ENCODE peak calls at places on chromosomes 2 and 18, in ten cellular contexts. Y is foreskin fibroblast; Z is PC-3; B is neuronal stem cell; Q is endodermal cell; R is breast epithelium; M is CD8-positive, alpha-beta T cell; P is A549; F is adipocyte; O is GM23248. N is an unnamed sample.

GRCh38 chr2:45178854-45179253 is 169.6 kb upstream of the SIX2 start:
- DNase-seq in B (no peak), M (no peak), Q (no peak), Y (peak), F (no peak), O (peak), R (no peak), Z (peak), P (no peak), N (peak)

GRCh38 chr2:27885656-27886055 is 4.5 kb downstream of the RBKS start:
- DNase-seq in B (no peak), R (no peak), Y (no peak), P (no peak), Z (no peak), Q (no peak), M (no peak), O (peak), F (no peak), N (no peak)

GRCh38 chr2:238238766-238239551 is 879 bp downstream of the HES6 start:
- DNase-seq in Z (no peak), Y (no peak), P (no peak), B (no peak), Q (peak), M (peak), R (peak), O (peak), F (no peak), N (no peak)

GRCh38 chr2:148526509-148527346 is 117.8 kb upstream of the EPC2 start:
- DNase-seq in P (no peak), M (no peak), Y (no peak), F (no peak), O (no peak), B (no peak), R (no peak), Q (no peak), Z (no peak), N (no peak)

GRCh38 chr18:76656925-76657324 is 161.9 kb upstream of the ZNF516 start:
- DNase-seq in O (no peak), Z (no peak), M (no peak), F (no peak), P (no peak), Y (no peak), R (no peak), Q (no peak), B (no peak), N (no peak)

GRCh38 chr2:110852541-110853263 is 120.3 kb downstream of the ACOXL start:
- DNase-seq in Y (no peak), B (no peak), P (no peak), Q (no peak), F (no peak), M (peak), R (no peak), Z (peak), O (peak), N (no peak)

GRCh38 chr18:73646196-73646595 is 501.4 kb downstream of the FBXO15 start:
- DNase-seq in F (peak), R (no peak), Q (no peak), Y (peak), B (no peak), P (no peak), Z (peak), O (no peak), M (no peak), N (no peak)

GRCh38 chr2:161416294-161416632 is at the start of gene TBR1:
- DNase-seq in B (peak), Z (no peak), F (no peak), Y (no peak), M (no peak), Q (peak), R (no peak), P (no peak), O (peak), N (no peak)

GRCh38 chr2:10305715-10306114 is 3.0 kb downstream of the HPCAL1 start:
- DNase-seq in Z (peak), P (no peak), F (peak), Y (no peak), R (no peak), B (no peak), M (peak), Q (peak), O (no peak), N (no peak)

GRCh38 chr2:241859017-241859435 is 332 bp upstream of the PDCD1 start:
- DNase-seq in Q (no peak), R (no peak), M (no peak), Z (no peak), B (no peak), Y (no peak), P (no peak), O (no peak), F (no peak), N (no peak)

GRCh38 chr18:77103181-77103875 is 29.3 kb downstream of the MBP start:
- DNase-seq in Z (no peak), M (no peak), Y (peak), F (peak), P (no peak), B (no peak), R (no peak), Q (no peak), O (peak), N (no peak)

GRCh38 chr2:178350051-178350450 is 100.9 kb downstream of the PRKRA start:
- DNase-seq in O (no peak), F (no peak), R (no peak), B (no peak), M (no peak), Z (no peak), P (no peak), Q (no peak), Y (no peak), N (no peak)

GRCh38 chr2:108932736-108933135 is 56.3 kb downstream of the EDAR start:
- DNase-seq in F (no peak), O (no peak), Y (no peak), P (no peak), Q (no peak), Z (no peak), B (no peak), R (no peak), M (no peak), N (no peak)

GRCh38 chr2:124286089-124286783 is 261.1 kb downstream of the CNTNAP5 start:
- DNase-seq in B (no peak), M (no peak), O (no peak), F (no peak), P (no peak), Q (peak), R (no peak), Z (no peak), Y (no peak), N (peak)

GRCh38 chr2:45123521-45124191 is 114.4 kb upstream of the SIX2 start:
- DNase-seq in Y (no peak), B (no peak), Q (no peak), F (no peak), Z (peak), P (no peak), R (no peak), M (no peak), O (no peak), N (no peak)

GRCh38 chr2:44844651-44845270 is 96.7 kb upstream of the SIX3 start:
- DNase-seq in Z (peak), R (no peak), Y (peak), Q (peak), O (peak), B (no peak), P (no peak), M (no peak), F (no peak), N (no peak)

GRCh38 chr18:79591040-79591308 is 88.6 kb upstream of the CTDP1 start:
- DNase-seq in M (no peak), O (no peak), P (no peak), Q (no peak), Y (no peak), R (no peak), F (no peak), B (no peak), Z (no peak), N (no peak)

GRCh38 chr2:179936654-179937053 is 70.4 kb downstream of the CWC22 start:
- DNase-seq in Q (peak), R (no peak), M (peak), Y (no peak), P (no peak), F (peak), B (peak), O (peak), Z (peak), N (no peak)

GRCh38 chr2:23324281-23324680 is 60.7 kb upstream of the KLHL29 start:
- DNase-seq in R (no peak), P (no peak), F (no peak), Y (no peak), B (no peak), O (no peak), M (no peak), Z (no peak), Q (peak), N (no peak)

GRCh38 chr2:143225931-143226330 is 96.7 kb downstream of the ARHGAP15 start:
- DNase-seq in Y (no peak), P (no peak), Z (no peak), R (no peak), O (no peak), Q (no peak), B (no peak), F (no peak), M (no peak), N (no peak)

GRCh38 chr18:48915621-48916425 is 34.9 kb downstream of the SMAD7 start:
- DNase-seq in Z (no peak), P (no peak), R (no peak), O (peak), F (no peak), M (no peak), Q (peak), B (no peak), Y (no peak), N (no peak)

GRCh38 chr18:10228380-10228779 is 226.1 kb upstream of the APCDD1 start:
- DNase-seq in R (no peak), P (no peak), M (no peak), Q (no peak), F (no peak), Y (no peak), B (no peak), Z (no peak), O (no peak), N (no peak)

GRCh38 chr2:17830053-17831034 is 14.1 kb downstream of the MSGN1 start:
- DNase-seq in R (no peak), O (peak), Y (peak), Q (peak), M (no peak), B (peak), F (peak), P (peak), Z (peak), N (no peak)
- H3K4me3 ChIP-seq in R (peak), O (peak), Y (peak), Q (no peak), M (no peak), B (no peak), F (peak), P (peak), Z (no peak), N (peak)

DNA sequence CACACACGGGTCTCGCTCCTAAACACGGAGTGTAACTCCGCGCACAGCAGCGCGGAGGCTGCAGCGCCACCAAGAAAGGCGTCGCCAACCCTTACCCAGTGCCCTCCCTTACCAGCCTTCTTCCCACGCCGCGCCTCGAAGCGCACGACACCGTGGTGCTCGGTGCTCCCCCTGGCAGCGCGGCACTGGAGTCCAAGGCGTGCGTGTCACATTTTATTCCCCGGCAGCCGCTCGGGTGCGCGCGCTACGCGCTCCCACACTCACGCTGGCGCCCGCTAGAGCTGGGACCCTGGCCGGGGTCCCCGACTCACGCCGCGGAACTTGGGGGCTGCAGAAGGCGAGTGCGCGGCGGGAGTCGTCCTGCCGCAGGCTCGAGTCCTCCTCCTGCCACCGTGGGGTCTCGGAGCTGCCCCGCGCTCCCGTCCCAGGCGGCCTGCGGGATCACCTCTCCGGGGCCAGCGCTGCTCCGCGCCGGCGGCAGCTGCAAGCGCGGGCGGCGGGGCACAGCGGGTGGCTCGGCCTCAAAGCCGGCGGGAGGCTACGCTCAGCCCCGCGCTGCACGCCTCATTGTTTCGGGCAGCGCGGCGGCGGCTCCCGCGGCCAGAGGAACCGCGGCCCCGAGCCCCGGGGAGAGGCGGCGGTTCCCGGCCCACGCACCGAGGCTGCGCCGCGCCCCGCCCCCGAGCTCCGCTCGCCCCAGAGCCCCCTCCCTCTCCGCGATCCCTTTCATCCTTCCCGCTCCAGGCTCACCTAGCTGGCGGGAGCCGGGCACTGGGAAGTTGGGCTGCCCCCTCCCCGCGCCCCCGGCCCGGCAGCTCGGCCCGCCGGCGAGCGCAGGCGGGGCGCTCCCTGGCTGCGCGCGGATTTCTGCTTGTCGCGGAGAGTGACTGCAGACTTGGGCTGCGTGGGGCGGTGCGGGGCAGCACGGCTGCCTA is at the start of gene ST6GAL2:
- DNase-seq in P (peak), B (peak), Z (peak), M (no peak), Q (peak), Y (no peak), O (peak), F (peak), R (no peak), N (no peak)
- H3K4me3 ChIP-seq in P (peak), B (peak), Z (peak), M (no peak), Q (peak), Y (peak), O (peak), F (peak), R (peak), N (peak)

GRCh38 chr18:710418-711300 is 1.8 kb downstream of the ENOSF1 start:
- DNase-seq in P (no peak), R (no peak), B (no peak), M (no peak), Y (no peak), F (no peak), Q (no peak), O (no peak), Z (no peak), N (no peak)
- H3K4me3 ChIP-seq in P (peak), R (peak), B (no peak), M (peak), Y (peak), F (peak), Q (peak), O (peak), Z (peak), N (peak)

GRCh38 chr2:127814677-127815076 is 3.7 kb upstream of the WDR33 start:
- DNase-seq in B (no peak), O (no peak), F (no peak), Q (no peak), P (no peak), R (no peak), Z (no peak), M (no peak), Y (no peak), N (no peak)

GRCh38 chr2:127811397-127811860 is 458 bp upstream of the WDR33 start:
- DNase-seq in B (peak), R (no peak), Z (no peak), P (peak), F (peak), M (no peak), Y (peak), Q (no peak), O (no peak), N (no peak)

GRCh38 chr2:127810156-127810636 is 775 bp downstream of the WDR33 start:
- DNase-seq in P (peak), Q (peak), M (no peak), Z (peak), O (peak), Y (peak), B (peak), R (no peak), F (peak), N (no peak)

GRCh38 chr2:127810637-127811396 is at the start of gene WDR33:
- DNase-seq in B (peak), Y (peak), O (peak), M (peak), F (peak), Q (peak), P (peak), R (peak), Z (peak), N (peak)

GRCh38 chr2:127811922-127812321 is 951 bp upstream of the WDR33 start:
- DNase-seq in R (no peak), P (no peak), O (no peak), F (no peak), Z (no peak), Y (no peak), M (no peak), B (no peak), Q (no peak), N (no peak)
- H3K4me3 ChIP-seq in R (peak), P (peak), O (peak), F (peak), Z (no peak), Y (peak), M (peak), B (no peak), Q (peak), N (no peak)

GRCh38 chr2:227460833-227461232 is 11.1 kb upstream of the AGFG1 start:
- DNase-seq in Y (no peak), Q (no peak), F (no peak), O (peak), Z (no peak), P (no peak), B (no peak), M (no peak), R (no peak), N (no peak)
- H3K4me3 ChIP-seq in Y (no peak), Q (no peak), F (no peak), O (no peak), Z (no peak), P (no peak), B (no peak), M (no peak), R (no peak), N (no peak)

GRCh38 chr18:62450546-62451395 is 72.1 kb upstream of the ZCCHC2 start:
- DNase-seq in Q (peak), O (peak), B (no peak), R (peak), F (peak), Y (peak), P (peak), M (no peak), Z (peak), N (peak)
- H3K4me3 ChIP-seq in Q (no peak), O (peak), B (peak), R (peak), F (no peak), Y (no peak), P (no peak), M (no peak), Z (peak), N (no peak)

GRCh38 chr2:104868081-104868806 is 14.3 kb downstream of the POU3F3 start:
- DNase-seq in R (no peak), M (no peak), O (no peak), F (no peak), P (no peak), B (no peak), Z (no peak), Q (no peak), Y (no peak), N (no peak)

GRCh38 chr2:104866122-104866864 is 12.4 kb downstream of the POU3F3 start:
- DNase-seq in P (no peak), R (no peak), F (no peak), Z (no peak), Y (no peak), Q (peak), O (no peak), M (no peak), B (no peak), N (no peak)

GRCh38 chr2:104864751-104865470 is 11.0 kb downstream of the POU3F3 start:
- DNase-seq in O (no peak), M (no peak), Y (no peak), B (no peak), P (no peak), F (no peak), Z (no peak), R (no peak), Q (peak), N (no peak)

GRCh38 chr2:104867351-104868080 is 13.6 kb downstream of the POU3F3 start:
- DNase-seq in P (no peak), O (no peak), Y (no peak), B (peak), F (no peak), M (no peak), Z (no peak), Q (peak), R (no peak), N (no peak)

GRCh38 chr2:104866883-104867350 is 13.0 kb downstream of the POU3F3 start:
- DNase-seq in Z (no peak), O (no peak), R (no peak), M (no peak), P (no peak), F (no peak), Y (no peak), B (peak), Q (peak), N (no peak)
- H3K4me3 ChIP-seq in Z (no peak), O (no peak), R (peak), M (no peak), P (no peak), F (no peak), Y (no peak), B (peak), Q (no peak), N (no peak)

GRCh38 chr2:62412347-62412742 is 93.7 kb downstream of the TMEM17 start:
- DNase-seq in Q (no peak), Z (peak), O (peak), B (no peak), F (no peak), Y (peak), R (no peak), M (no peak), P (no peak), N (no peak)

GRCh38 chr2:62413116-62413663 is 92.8 kb downstream of the TMEM17 start:
- DNase-seq in Q (no peak), F (no peak), M (no peak), P (no peak), O (no peak), Y (no peak), B (no peak), Z (no peak), R (no peak), N (no peak)

GRCh38 chr2:62415019-62415431 is 91.0 kb downstream of the TMEM17 start:
- DNase-seq in P (no peak), O (no peak), Q (no peak), F (no peak), Z (no peak), Y (no peak), B (no peak), M (no peak), R (no peak), N (no peak)

GRCh38 chr2:62410926-62411456 is 95.0 kb downstream of the TMEM17 start:
- DNase-seq in M (no peak), O (peak), Q (no peak), F (no peak), R (no peak), P (no peak), Z (no peak), Y (no peak), B (peak), N (no peak)

DNA sequence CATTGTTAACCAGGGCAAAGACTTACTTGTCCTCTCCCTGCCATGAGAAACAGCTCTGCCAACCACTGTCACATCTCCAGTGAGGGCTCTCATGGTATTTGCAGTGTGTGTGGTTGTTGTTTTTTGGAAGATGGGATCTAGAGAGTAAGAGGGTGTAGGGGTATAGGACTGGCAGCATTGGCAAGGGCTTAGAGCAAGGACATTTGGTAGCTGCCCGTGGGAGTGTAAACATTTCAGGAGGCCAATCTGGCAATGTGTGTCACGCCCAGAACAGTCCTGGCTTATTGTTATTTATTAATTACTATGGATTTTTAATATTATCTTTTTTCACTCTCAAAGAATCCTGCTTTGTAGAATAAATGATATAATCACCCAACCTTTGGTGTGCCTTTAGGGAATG is 90.5 kb downstream of the TMEM17 start:
- DNase-seq in B (no peak), Q (no peak), O (no peak), F (no peak), Y (no peak), P (no peak), Z (no peak), M (no peak), R (no peak), N (no peak)
- H3K4me3 ChIP-seq in B (no peak), Q (no peak), O (no peak), F (no peak), Y (no peak), P (no peak), Z (no peak), M (no peak), R (no peak), N (no peak)

N was measured in skeletal muscle cell.